ENCODE peak calls at places on chromosomes 13 and 19, in seven cellular contexts. Y is fibroblast of pulmonary artery, Z is NCI-H2171, F is adrenal gland, P is AG09309, T is thyroid gland, K is aorta. G is an unnamed sample.

GRCh38 chr19:860481-861098 is 1.1 kb downstream of the CFD start:
- DNase-seq in P (no peak), K (peak), T (peak), F (peak), Z (peak), Y (peak), G (no peak)

GRCh38 chr13:110308377-110309158 is 1.5 kb downstream of the COL4A2 start:
- DNase-seq in P (no peak), K (no peak), F (no peak), Y (peak), T (peak), Z (no peak), G (no peak)

GRCh38 chr19:33868821-33869412 is 72.2 kb downstream of the KCTD15 start:
- DNase-seq in Z (no peak), Y (peak), T (peak), K (peak), P (peak), F (peak), G (no peak)

GRCh38 chr19:53333071-53333465 is 481 bp upstream of the ZNF845 start:
- DNase-seq in Y (no peak), T (peak), K (peak), Z (no peak), P (no peak), F (peak), G (peak)

GRCh38 chr13:112959701-112960542 is 9.1 kb upstream of the MCF2L start:
- DNase-seq in K (peak), F (no peak), T (no peak), Y (no peak), P (no peak), Z (no peak), G (no peak)

GRCh38 chr13:99585609-99586008 is 84.3 kb downstream of the TM9SF2 start:
- DNase-seq in F (no peak), T (no peak), K (no peak), Z (no peak), P (no peak), Y (peak), G (no peak)

GRCh38 chr13:113184568-113185440 is 23.7 kb downstream of the PCID2 start:
- DNase-seq in P (no peak), T (no peak), K (no peak), Z (no peak), Y (no peak), F (no peak), G (no peak)

GRCh38 chr19:12880551-12881171 is 588 bp downstream of the DNASE2 start:
- DNase-seq in F (peak), K (peak), T (peak), P (no peak), Y (peak), Z (no peak), G (no peak)

GRCh38 chr19:35986664-35987570 is 8.1 kb upstream of the SDHAF1 start:
- DNase-seq in T (peak), K (peak), F (peak), Y (no peak), P (no peak), Z (peak), G (no peak)

GRCh38 chr13:28329395-28330158 is 165.4 kb downstream of the FLT1 start:
- DNase-seq in Z (no peak), P (peak), T (no peak), K (peak), F (peak), Y (peak), G (peak)

GRCh38 chr19:41993612-41994483 is at the start of gene ATP1A3:
- DNase-seq in P (no peak), T (peak), F (peak), K (no peak), Z (peak), Y (peak), G (no peak)

GRCh38 chr19:7748756-7749155 is 1.4 kb upstream of the CD209 start:
- DNase-seq in Z (no peak), K (no peak), P (no peak), Y (peak), F (peak), T (no peak), G (no peak)

GRCh38 chr13:114124921-114125320 is 7.5 kb downstream of the RASA3 start:
- DNase-seq in T (no peak), K (no peak), Y (peak), F (no peak), Z (no peak), P (no peak), G (peak)

GRCh38 chr13:29753593-29754485 is 96.6 kb downstream of the UBL3 start:
- DNase-seq in T (no peak), Y (no peak), P (no peak), F (no peak), K (no peak), Z (no peak), G (no peak)

GRCh38 chr13:27375686-27376326 is 48.6 kb upstream of the GTF3A start:
- DNase-seq in P (no peak), K (peak), T (peak), Y (peak), Z (no peak), F (peak), G (peak)

GRCh38 chr13:86882835-86883234 is 788.3 kb upstream of the SLITRK5 start:
- DNase-seq in Z (no peak), T (no peak), Y (no peak), F (no peak), K (no peak), P (no peak), G (no peak)

GRCh38 chr19:52694921-52695320 is 39.9 kb downstream of the ZNF611 start:
- DNase-seq in T (no peak), K (no peak), Z (no peak), Y (no peak), P (no peak), F (no peak), G (no peak)

GRCh38 chr13:103078145-103078544 is 11.9 kb upstream of the SLC10A2 start:
- DNase-seq in Z (no peak), Y (no peak), F (no peak), K (no peak), T (no peak), P (no peak), G (no peak)

GRCh38 chr19:41531438-41532311 is 44.3 kb upstream of the CEACAM21 start:
- DNase-seq in K (peak), P (no peak), Y (peak), Z (no peak), F (peak), T (peak), G (peak)

GRCh38 chr13:114065926-114066774 is 66.3 kb downstream of the RASA3 start:
- DNase-seq in Y (no peak), T (no peak), K (peak), F (peak), P (no peak), Z (no peak), G (no peak)

GRCh38 chr19:16566161-16566560 is 6.1 kb downstream of the SLC35E1 start:
- DNase-seq in Z (no peak), F (no peak), P (no peak), K (no peak), Y (no peak), T (no peak), G (no peak)

GRCh38 chr13:25987987-25988386 is 63.8 kb downstream of the SHISA2 start:
- DNase-seq in P (no peak), Y (no peak), F (no peak), K (no peak), T (no peak), Z (peak), G (no peak)

GRCh38 chr19:44648536-44649370 is 5.0 kb downstream of the PVR start:
- DNase-seq in Z (no peak), K (peak), P (peak), F (peak), T (peak), Y (peak), G (no peak)

GRCh38 chr19:19053508-19054314 is 10.1 kb upstream of the SLC25A42 start:
- DNase-seq in T (peak), F (peak), P (no peak), Z (no peak), K (peak), Y (peak), G (no peak)

GRCh38 chr13:66994498-66995365 is 235.4 kb downstream of the PCDH9 start:
- DNase-seq in P (no peak), Z (no peak), T (no peak), F (no peak), Y (no peak), K (no peak), G (no peak)

GRCh38 chr13:50268500-50268899 is 253.3 kb downstream of the KCNRG start:
- DNase-seq in Y (peak), Z (no peak), P (no peak), F (no peak), K (no peak), T (no peak), G (no peak)

GRCh38 chr19:6873708-6874431 is 13.5 kb upstream of the ADGRE1 start:
- DNase-seq in F (no peak), T (no peak), Z (no peak), Y (no peak), P (no peak), K (no peak), G (no peak)

GRCh38 chr13:33560722-33561121 is 257.2 kb upstream of the RFC3 start:
- DNase-seq in Y (peak), T (no peak), F (no peak), K (no peak), Z (no peak), P (no peak), G (no peak)

GRCh38 chr13:108104736-108105135 is 110.6 kb downstream of the LIG4 start:
- DNase-seq in Y (no peak), K (no peak), Z (no peak), P (no peak), T (no peak), F (no peak), G (no peak)

GRCh38 chr19:51094696-51095279 is 12.1 kb upstream of the KLK14 start:
- DNase-seq in K (no peak), P (no peak), Y (peak), T (peak), Z (no peak), F (no peak), G (no peak)

G was measured in skeletal muscle cell.